ENCODE peak calls at places on chromosomes 6 and 20, in four cellular contexts. N is K562, Z is HepG2, R is GM12878. X is an unnamed sample.

GRCh38 chr6:149449054-149449453 is 35.8 kb downstream of the ZC3H12D start:
- DNase-seq in N (no peak), Z (no peak), R (no peak), X (no peak)

GRCh38 chr6:108091288-108091687 is 16.7 kb upstream of the OSTM1 start:
- DNase-seq in N (no peak), Z (no peak), R (no peak), X (no peak)

GRCh38 chr20:3316131-3316530 is 77.1 kb upstream of the SLC4A11 start:
- DNase-seq in N (no peak), Z (no peak), R (no peak), X (no peak)

GRCh38 chr6:150465610-150466009 is 96.8 kb downstream of the IYD start:
- DNase-seq in N (no peak), Z (no peak), R (no peak), X (no peak)

GRCh38 chr20:33291416-33291815 is 8.4 kb downstream of the BPIFB1 start:
- DNase-seq in N (no peak), Z (no peak), R (no peak), X (no peak)

GRCh38 chr20:38818113-38819065 is 12.9 kb downstream of the PPP1R16B start:
- DNase-seq in N (no peak), Z (no peak), R (no peak), X (no peak)

GRCh38 chr6:108080010-108080780 is 5.7 kb upstream of the OSTM1 start:
- DNase-seq in N (no peak), Z (no peak), R (no peak), X (no peak)

GRCh38 chr6:12538881-12539357 is 177.6 kb upstream of the PHACTR1 start:
- DNase-seq in N (no peak), Z (peak), R (no peak), X (no peak)

GRCh38 chr6:166025149-166025898 is 142.3 kb downstream of the TBXT start:
- DNase-seq in N (no peak), Z (no peak), R (no peak), X (no peak)

GRCh38 chr6:30834643-30835042 is 49.7 kb upstream of the DDR1 start:
- DNase-seq in N (no peak), Z (no peak), R (no peak), X (no peak)
- TF ChIP-seq MXI1 in N (no peak), Z (no peak), R (no peak), X (no peak)

GRCh38 chr20:50744143-50744792 is 12.9 kb downstream of the PARD6B start:
- DNase-seq in N (peak), Z (peak), R (no peak), X (peak)
- TF ChIP-seq SIN3A in N (no peak), Z (no peak), R (no peak), X (no peak)

DNA sequence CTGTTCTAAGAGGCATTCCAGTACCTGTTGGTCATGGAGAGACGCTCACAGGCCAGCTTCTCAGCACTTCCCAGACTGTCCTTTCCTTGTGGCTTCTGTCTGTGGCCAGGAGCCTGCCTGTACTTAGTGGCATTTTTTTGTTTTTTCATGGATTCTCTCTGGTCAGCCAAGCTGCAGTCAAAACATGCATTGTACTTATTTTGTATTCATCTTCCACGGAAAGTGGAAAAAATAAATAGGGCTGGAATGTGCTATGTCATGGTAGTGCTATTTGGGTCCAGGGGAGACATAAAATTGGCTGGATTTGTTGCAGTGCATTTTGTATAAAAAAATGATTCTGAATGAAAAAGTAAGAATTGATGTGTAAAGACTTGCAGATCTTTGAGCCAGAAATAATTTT is 29.1 kb downstream of the ZDHHC14 start:
- DNase-seq in N (no peak), Z (no peak), R (no peak), X (no peak)
- TF ChIP-seq MXI1 in N (no peak), Z (no peak), R (no peak), X (no peak)

GRCh38 chr6:136378888-136379287 is 89.2 kb upstream of the BCLAF1 start:
- DNase-seq in N (no peak), Z (no peak), R (no peak), X (no peak)
- TF ChIP-seq SIN3A in N (no peak), Z (no peak), R (no peak), X (no peak)

GRCh38 chr6:6913346-6913745 is 194.4 kb upstream of the RREB1 start:
- DNase-seq in N (no peak), Z (no peak), R (no peak), X (no peak)

GRCh38 chr6:6915219-6915618 is 192.5 kb upstream of the RREB1 start:
- DNase-seq in N (no peak), Z (no peak), R (no peak), X (no peak)

GRCh38 chr6:6916598-6916997 is 191.2 kb upstream of the RREB1 start:
- DNase-seq in N (no peak), Z (no peak), R (no peak), X (no peak)

GRCh38 chr6:6918216-6918983 is 189.4 kb upstream of the RREB1 start:
- DNase-seq in N (peak), Z (no peak), R (peak), X (no peak)

DNA sequence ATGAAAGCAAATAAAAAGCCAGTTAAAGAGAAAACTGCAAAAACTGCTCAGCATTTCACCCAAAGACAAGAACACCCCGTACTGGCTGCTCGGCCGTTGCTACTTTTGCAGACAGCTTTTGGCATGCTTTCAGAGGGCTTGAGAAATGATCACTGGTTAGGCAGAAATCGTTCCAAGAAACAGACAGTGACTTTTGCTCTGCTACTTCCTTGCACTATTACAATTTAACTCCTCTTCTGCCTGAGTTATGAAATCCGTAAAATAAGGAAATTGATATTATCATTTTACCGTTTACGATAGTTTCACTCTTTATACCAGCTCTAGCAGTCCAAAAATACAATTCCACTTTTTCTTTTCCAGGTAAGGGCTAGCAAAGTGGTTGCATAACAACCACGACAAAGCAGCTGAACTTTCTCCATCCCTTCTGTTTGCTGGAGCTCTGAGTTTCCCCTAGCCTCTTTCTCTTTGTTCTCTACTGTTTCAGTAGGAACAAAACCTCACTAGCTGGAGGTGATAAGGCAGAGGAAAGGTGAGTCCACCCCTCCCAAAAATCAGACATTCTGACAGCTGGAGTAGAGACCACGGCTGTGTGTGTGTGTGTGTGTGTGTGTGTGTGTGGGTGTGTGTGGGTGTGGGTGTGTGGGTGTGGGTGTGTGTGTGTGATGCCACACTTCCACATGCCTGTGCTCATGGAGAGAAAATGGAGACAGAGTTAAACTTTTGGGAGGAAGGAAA is 191.8 kb upstream of the RREB1 start:
- DNase-seq in N (no peak), Z (no peak), R (no peak), X (no peak)
- TF ChIP-seq MXI1 in N (no peak), Z (no peak), R (no peak), X (no peak)

DNA sequence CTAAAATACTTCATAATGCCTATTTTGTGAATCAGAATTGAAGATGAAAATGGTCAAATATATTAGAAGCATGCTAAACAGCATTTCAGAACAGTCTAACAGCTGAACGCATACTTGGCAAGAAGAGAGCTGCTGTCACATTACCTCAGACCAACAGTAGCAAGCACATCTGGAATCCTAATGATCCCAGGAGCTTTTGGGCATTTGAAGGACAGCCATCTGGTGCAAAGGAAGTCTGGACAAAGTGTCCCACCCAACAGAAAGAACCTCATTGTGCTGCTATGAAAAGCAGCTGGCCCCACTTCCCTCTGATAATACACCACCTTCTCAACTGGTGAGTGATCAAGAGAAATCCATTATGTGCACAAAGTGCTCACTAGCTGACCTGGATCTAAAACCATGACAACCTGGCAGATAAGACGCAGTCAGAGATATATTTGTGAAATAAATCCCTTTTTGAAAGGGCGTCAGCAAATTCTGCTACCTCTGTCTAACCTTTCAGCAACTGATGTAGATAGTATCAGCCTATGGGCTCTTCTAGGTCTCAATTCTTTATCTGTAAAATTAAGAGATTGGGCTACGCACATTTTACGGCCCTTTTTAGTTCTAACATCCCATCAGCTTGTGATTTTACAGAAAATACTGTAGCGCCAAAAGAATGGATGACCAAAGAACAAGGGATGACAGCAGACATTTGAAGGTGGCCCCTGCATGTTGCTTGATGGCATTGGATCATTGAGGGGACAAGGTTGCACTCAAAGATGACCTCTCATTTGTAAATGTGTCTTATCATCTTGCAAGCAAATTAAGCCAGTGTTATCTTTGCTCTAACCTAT is 78.7 kb downstream of the SGK1 start:
- DNase-seq in N (no peak), Z (no peak), R (no peak), X (peak)
- TF ChIP-seq SIN3A in N (no peak), Z (no peak), R (no peak), X (no peak)

X was measured in SK-N-SH.